ENCODE peak calls at places on chromosomes 7 and 10, in ten cellular contexts. S, E, N, R, Q, P, D, X, O and G are unnamed samples.

GRCh38 chr10:97611473-97611872 is 21.8 kb downstream of the MORN4 start:
- ATAC-seq in P (no peak), S (no peak), Q (no peak), X (no peak), D (peak), E (no peak), O (no peak), N (no peak), R (peak), G (no peak)

GRCh38 chr10:19915816-19916215 is 99.6 kb downstream of the PLXDC2 start:
- ATAC-seq in D (no peak), X (no peak), O (no peak), Q (no peak), P (no peak), R (no peak), N (no peak), S (peak), E (no peak), G (no peak)

GRCh38 chr7:91085175-91085574 is 179.1 kb upstream of the FZD1 start:
- ATAC-seq in E (peak), P (no peak), O (no peak), S (no peak), X (no peak), Q (no peak), D (no peak), N (no peak), R (no peak), G (no peak)

GRCh38 chr10:8043569-8044306 is 10.8 kb upstream of the GATA3 start:
- ATAC-seq in O (no peak), P (no peak), D (peak), N (no peak), R (no peak), X (no peak), S (no peak), Q (no peak), E (peak), G (no peak)

GRCh38 chr7:99953649-99954048 is 22.2 kb downstream of the AZGP1 start:
- ATAC-seq in P (peak), S (peak), X (no peak), O (no peak), R (peak), N (no peak), D (no peak), E (no peak), Q (peak), G (peak)

GRCh38 chr7:157873181-157873580 is 536.4 kb downstream of the DNAJB6 start:
- ATAC-seq in P (no peak), S (no peak), D (no peak), X (no peak), E (no peak), N (no peak), O (no peak), Q (no peak), R (no peak), G (no peak)

GRCh38 chr7:12731214-12731656 is 43.8 kb downstream of the ARL4A start:
- ATAC-seq in E (no peak), O (peak), Q (no peak), P (no peak), D (no peak), S (peak), N (no peak), R (no peak), X (peak), G (no peak)

GRCh38 chr7:17988136-17988535 is 39.5 kb downstream of the PRPS1L1 start:
- ATAC-seq in E (no peak), R (peak), Q (no peak), P (no peak), D (no peak), S (no peak), X (no peak), O (no peak), N (no peak), G (no peak)

GRCh38 chr10:4020651-4021050 is 235.6 kb upstream of the KLF6 start:
- ATAC-seq in N (no peak), R (no peak), Q (no peak), D (no peak), X (no peak), E (no peak), O (no peak), P (no peak), S (no peak), G (no peak)

GRCh38 chr10:71725249-71725648 is 5.7 kb upstream of the C10orf105 start:
- ATAC-seq in O (no peak), N (no peak), E (no peak), S (no peak), X (no peak), D (no peak), R (no peak), P (no peak), Q (no peak), G (no peak)

GRCh38 chr10:71728218-71728737 is 8.7 kb upstream of the C10orf105 start:
- ATAC-seq in P (peak), N (no peak), E (no peak), D (peak), Q (peak), S (peak), X (peak), O (no peak), R (peak), G (peak)

GRCh38 chr10:71727429-71728217 is 8.0 kb upstream of the C10orf105 start:
- ATAC-seq in S (peak), O (no peak), R (peak), X (peak), D (peak), P (peak), E (peak), N (peak), Q (peak), G (peak)

GRCh38 chr10:71725998-71726672 is 6.6 kb upstream of the C10orf105 start:
- ATAC-seq in D (no peak), Q (no peak), X (peak), E (peak), O (peak), N (peak), R (no peak), S (no peak), P (no peak), G (no peak)

GRCh38 chr10:71726673-71727428 is 7.3 kb upstream of the C10orf105 start:
- ATAC-seq in E (peak), R (no peak), S (peak), D (no peak), P (no peak), N (no peak), Q (no peak), X (no peak), O (no peak), G (no peak)
- H3K4me3 ChIP-seq in E (peak), R (no peak), S (no peak), D (no peak), P (no peak), N (no peak), Q (no peak), X (no peak), O (no peak), G (no peak)

GRCh38 chr10:11015371-11015934 is 2.2 kb upstream of the CELF2 start:
- ATAC-seq in D (no peak), N (no peak), E (no peak), X (no peak), S (no peak), R (no peak), Q (no peak), O (no peak), P (no peak), G (no peak)

GRCh38 chr10:11012880-11013279 is 4.8 kb upstream of the CELF2 start:
- ATAC-seq in O (no peak), P (no peak), D (no peak), R (no peak), E (no peak), N (no peak), X (no peak), S (no peak), Q (no peak), G (no peak)

GRCh38 chr10:11016959-11017574 is 605 bp upstream of the CELF2 start:
- ATAC-seq in D (peak), O (peak), P (no peak), N (no peak), E (peak), Q (no peak), R (no peak), S (peak), X (no peak), G (peak)

GRCh38 chr10:11012476-11012875 is 5.2 kb upstream of the CELF2 start:
- ATAC-seq in X (no peak), Q (no peak), N (no peak), E (no peak), R (no peak), O (no peak), P (no peak), S (no peak), D (no peak), G (peak)

GRCh38 chr10:11014671-11015141 is 3.0 kb upstream of the CELF2 start:
- ATAC-seq in S (peak), X (no peak), R (no peak), D (no peak), P (peak), O (no peak), Q (no peak), E (no peak), N (no peak), G (no peak)
- H3K4me3 ChIP-seq in S (no peak), X (no peak), R (no peak), D (no peak), P (no peak), O (no peak), Q (no peak), E (no peak), N (no peak), G (no peak)

GRCh38 chr7:65342723-65343629 is 30.7 kb upstream of the ZNF92 start:
- ATAC-seq in D (no peak), N (no peak), O (no peak), R (no peak), P (no peak), S (no peak), X (no peak), Q (no peak), E (no peak), G (no peak)

GRCh38 chr7:65339257-65339656 is 34.4 kb upstream of the ZNF92 start:
- ATAC-seq in S (no peak), R (no peak), N (no peak), P (no peak), D (no peak), Q (no peak), O (no peak), E (no peak), X (no peak), G (no peak)

GRCh38 chr7:65338346-65338745 is 35.3 kb upstream of the ZNF92 start:
- ATAC-seq in P (no peak), E (no peak), N (no peak), O (no peak), X (no peak), Q (no peak), R (no peak), D (no peak), S (no peak), G (no peak)
- H3K4me3 ChIP-seq in P (no peak), E (no peak), N (no peak), O (no peak), X (no peak), Q (no peak), R (no peak), D (no peak), S (no peak), G (no peak)

GRCh38 chr7:54560183-54560582 is 18.0 kb downstream of the VSTM2A start:
- ATAC-seq in R (no peak), X (no peak), P (no peak), N (no peak), O (no peak), D (no peak), E (no peak), Q (no peak), S (peak), G (no peak)

GRCh38 chr7:54559401-54559800 is 17.2 kb downstream of the VSTM2A start:
- ATAC-seq in D (no peak), E (no peak), S (no peak), O (no peak), X (no peak), N (peak), Q (no peak), P (no peak), R (no peak), G (no peak)

GRCh38 chr7:54565432-54565831 is 23.3 kb downstream of the VSTM2A start:
- ATAC-seq in R (no peak), D (no peak), P (no peak), Q (no peak), X (no peak), S (no peak), O (no peak), E (no peak), N (no peak), G (no peak)

GRCh38 chr7:54560726-54561125 is 18.6 kb downstream of the VSTM2A start:
- ATAC-seq in N (peak), R (no peak), D (no peak), X (no peak), P (no peak), Q (no peak), S (peak), E (no peak), O (no peak), G (no peak)

DNA sequence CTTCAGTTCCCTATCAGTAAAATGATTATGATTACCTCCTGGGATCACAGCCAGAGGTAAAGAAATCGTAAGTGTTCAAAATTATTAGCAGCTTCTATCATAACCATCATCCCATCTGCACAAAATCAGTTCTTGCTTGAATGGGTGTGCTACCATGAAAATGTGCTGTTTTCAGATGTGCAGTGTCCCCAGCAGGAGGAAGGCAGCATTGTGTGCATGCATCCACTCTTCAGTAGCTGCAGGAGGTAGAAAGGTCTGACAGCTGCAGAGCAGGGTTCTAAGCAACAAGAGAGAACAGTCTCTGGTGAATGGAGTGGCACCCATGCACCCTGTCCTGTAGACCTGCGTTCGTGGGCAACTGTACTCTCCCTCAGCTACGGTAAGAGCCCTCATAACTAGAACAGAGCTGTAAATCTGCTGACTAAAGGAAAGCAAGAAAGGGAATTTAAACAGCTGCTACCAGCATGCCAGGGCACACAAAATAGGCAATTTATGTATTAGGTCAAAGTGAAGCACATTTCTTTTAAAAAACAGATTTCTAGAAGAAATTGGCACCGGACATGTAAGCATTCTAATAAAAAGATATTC is 21.2 kb downstream of the VSTM2A start:
- ATAC-seq in Q (peak), P (no peak), E (no peak), X (no peak), S (no peak), R (no peak), O (no peak), N (no peak), D (no peak), G (no peak)
- H3K4me3 ChIP-seq in Q (no peak), P (no peak), E (no peak), X (no peak), S (no peak), R (no peak), O (no peak), N (no peak), D (no peak), G (no peak)

GRCh38 chr10:50992972-50993766 is 81.1 kb upstream of the PRKG1 start:
- ATAC-seq in E (no peak), D (peak), X (no peak), P (peak), N (no peak), R (peak), S (no peak), Q (no peak), O (no peak), G (peak)

GRCh38 chr10:50993817-50994251 is 80.5 kb upstream of the PRKG1 start:
- ATAC-seq in R (no peak), P (no peak), E (no peak), S (peak), X (no peak), O (no peak), D (peak), N (peak), Q (peak), G (peak)

GRCh38 chr10:50990568-50991495 is 83.5 kb upstream of the PRKG1 start:
- ATAC-seq in R (peak), O (peak), E (no peak), N (peak), D (peak), S (peak), X (no peak), Q (peak), P (peak), G (peak)

GRCh38 chr10:50991496-50992355 is 82.6 kb upstream of the PRKG1 start:
- ATAC-seq in S (peak), N (peak), Q (peak), E (no peak), P (peak), O (peak), R (peak), D (peak), X (peak), G (peak)

DNA sequence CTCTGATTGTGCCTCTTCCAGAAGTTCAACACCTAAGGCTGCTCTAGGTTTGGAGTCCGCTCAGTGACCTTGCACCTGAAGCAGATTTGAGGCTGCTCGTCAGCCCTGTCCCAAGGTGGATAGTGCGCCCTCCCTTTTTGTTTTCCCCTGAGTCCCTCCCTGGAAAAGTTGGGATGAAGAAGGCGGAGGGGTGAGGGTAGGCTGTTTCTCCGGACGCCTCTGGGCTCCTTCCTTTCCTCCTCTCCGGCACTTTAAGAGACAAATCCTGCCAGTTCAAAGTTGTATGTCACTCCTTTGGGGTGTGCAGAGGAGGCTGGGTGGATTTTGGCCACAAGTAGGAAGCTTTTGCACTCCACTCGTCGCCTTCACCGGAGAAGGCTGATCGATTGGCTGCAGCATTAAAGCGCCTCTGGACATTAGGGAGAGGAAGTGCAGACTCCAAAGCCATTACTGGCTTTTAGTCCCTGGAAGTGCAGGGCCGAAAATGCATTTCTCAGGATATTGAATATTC is 81.9 kb upstream of the PRKG1 start:
- ATAC-seq in X (no peak), P (peak), Q (peak), S (peak), D (peak), N (no peak), E (no peak), O (no peak), R (peak), G (no peak)
- H3K4me3 ChIP-seq in X (no peak), P (peak), Q (peak), S (no peak), D (peak), N (no peak), E (no peak), O (no peak), R (peak), G (peak)

GRCh38 chr7:102931757-102932156 is 19.0 kb downstream of the LRRC17 start:
- ATAC-seq in N (peak), P (no peak), E (no peak), X (no peak), S (no peak), D (no peak), Q (no peak), R (no peak), O (no peak), G (no peak)

GRCh38 chr7:102935450-102936110 is 22.8 kb downstream of the LRRC17 start:
- ATAC-seq in N (no peak), E (no peak), O (no peak), X (peak), P (no peak), S (no peak), D (no peak), R (no peak), Q (no peak), G (no peak)

GRCh38 chr7:102934267-102934666 is 21.5 kb downstream of the LRRC17 start:
- ATAC-seq in R (no peak), Q (no peak), O (no peak), N (no peak), E (no peak), P (no peak), X (no peak), S (no peak), D (no peak), G (peak)

GRCh38 chr7:102933763-102934162 is 21.0 kb downstream of the LRRC17 start:
- ATAC-seq in S (peak), P (peak), Q (peak), R (peak), X (no peak), O (no peak), E (no peak), N (no peak), D (peak), G (peak)

GRCh38 chr7:102934670-102935069 is 21.9 kb downstream of the LRRC17 start:
- ATAC-seq in R (no peak), Q (no peak), P (no peak), X (no peak), S (no peak), E (no peak), O (no peak), N (no peak), D (no peak), G (no peak)
- H3K4me3 ChIP-seq in R (peak), Q (no peak), P (peak), X (no peak), S (no peak), E (no peak), O (no peak), N (no peak), D (peak), G (peak)

GRCh38 chr10:119378737-119379067 is 163.8 kb downstream of the RGS10 start:
- ATAC-seq in E (no peak), Q (no peak), P (peak), X (peak), R (peak), D (no peak), O (no peak), S (no peak), N (no peak), G (no peak)

GRCh38 chr10:119379466-119380071 is 162.9 kb downstream of the RGS10 start:
- ATAC-seq in N (no peak), P (no peak), D (no peak), R (no peak), E (no peak), Q (no peak), O (no peak), S (no peak), X (no peak), G (no peak)

GRCh38 chr10:119375574-119376265 is 166.8 kb downstream of the RGS10 start:
- ATAC-seq in P (no peak), E (no peak), X (no peak), R (no peak), O (no peak), S (peak), D (no peak), N (no peak), Q (no peak), G (peak)

GRCh38 chr10:119377431-119377830 is 165.1 kb downstream of the RGS10 start:
- ATAC-seq in P (no peak), O (no peak), Q (no peak), D (no peak), N (no peak), S (no peak), X (no peak), E (no peak), R (no peak), G (no peak)

GRCh38 chr10:119377905-119378736 is 164.4 kb downstream of the RGS10 start:
- ATAC-seq in N (no peak), P (peak), D (peak), S (no peak), E (no peak), X (no peak), R (peak), Q (no peak), O (no peak), G (no peak)
- H3K4me3 ChIP-seq in N (no peak), P (no peak), D (no peak), S (no peak), E (no peak), X (no peak), R (peak), Q (no peak), O (no peak), G (no peak)

GRCh38 chr10:688287-688620 is 1.2 kb downstream of the DIP2C start:
- ATAC-seq in E (no peak), Q (no peak), O (no peak), X (no peak), D (no peak), N (no peak), P (no peak), R (peak), S (no peak), G (no peak)
- H3K4me3 ChIP-seq in E (no peak), Q (no peak), O (peak), X (no peak), D (peak), N (peak), P (peak), R (peak), S (no peak), G (peak)

DNA sequence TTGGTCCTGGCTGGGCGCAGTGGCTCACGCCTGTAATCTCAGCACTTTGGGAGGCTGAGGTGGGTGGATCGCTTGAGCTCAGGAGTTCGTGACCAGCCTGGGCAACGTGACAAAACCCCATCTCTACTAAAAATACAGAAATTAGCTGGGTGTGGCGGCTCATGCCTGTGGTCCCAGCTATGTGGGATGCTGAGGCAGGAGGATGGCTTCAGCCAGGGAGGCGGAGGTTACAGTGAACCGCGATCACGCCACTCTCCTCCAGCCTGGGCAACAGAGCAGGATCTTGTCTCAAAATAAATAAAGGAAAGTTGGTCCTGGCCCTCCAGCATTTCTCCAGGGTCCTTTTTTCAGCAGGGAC is 1.4 kb downstream of the NUDT1 start:
- ATAC-seq in N (no peak), P (no peak), D (no peak), Q (no peak), R (no peak), X (no peak), E (no peak), O (no peak), S (no peak), G (no peak)
- H3K4me3 ChIP-seq in N (no peak), P (no peak), D (no peak), Q (no peak), R (no peak), X (no peak), E (no peak), O (no peak), S (no peak), G (no peak)